ENCODE peak calls at places on chromosomes 4 and X, in nine cellular contexts. F is GM19239; W is islet precursor cell; D is SW 1271; P is CD8-positive, alpha-beta memory T cell; V is NCI-H1092 treated with DMSO at 0.1 percent for 48 hours; J is SJCRH30; R is transverse colon; S is endothelial cell of umbilical vein. T is an unnamed sample.

GRCh38 chr4:139282375-139283075 is 2.5 kb upstream of the MGARP start:
- DNase-seq in F (no peak), W (no peak), D (no peak), P (no peak), V (no peak), J (no peak), R (no peak), S (peak; percentile 64), T (no peak)

GRCh38 chr4:140450352-140450751 is 22.9 kb upstream of the CLGN start:
- DNase-seq in F (no peak), W (no peak), D (no peak), P (no peak), V (peak; percentile 15), J (no peak), R (no peak), S (no peak), T (no peak)

GRCh38 chr4:163166041-163166579 is 580 bp downstream of the NAF1 start:
- DNase-seq in F (peak; percentile 21), W (peak; percentile 85), D (no peak), P (peak; percentile 32), V (peak; percentile 54), J (peak; percentile 45), R (peak; percentile 47), S (peak; percentile 73), T (no peak)

GRCh38 chrX:97402903-97403302 is 519.2 kb downstream of the RPA4 start:
- DNase-seq in F (no peak), W (no peak), D (no peak), P (no peak), V (no peak), J (no peak), R (no peak), S (no peak), T (no peak)

GRCh38 chr4:72568959-72569718 is at the start of gene ADAMTS3:
- DNase-seq in F (no peak), W (peak; percentile 95), D (no peak), P (no peak), V (peak; percentile 6), J (peak; percentile 89), R (peak; percentile 40), S (peak; percentile 56), T (no peak)

GRCh38 chr4:125315571-125316390 is 1.0 kb downstream of the FAT4 start:
- DNase-seq in F (no peak), W (peak; percentile 82), D (no peak), P (no peak), V (peak; percentile 34), J (peak; percentile 68), R (peak; percentile 13), S (peak; percentile 62), T (no peak)

GRCh38 chrX:154457491-154458115 is 478 bp upstream of the PLXNA3 start:
- DNase-seq in F (peak; percentile 58), W (peak; percentile 69), D (no peak), P (peak; percentile 63), V (peak; percentile 26), J (peak; percentile 33), R (peak; percentile 72), S (no peak), T (no peak)

GRCh38 chr4:27000820-27001219 is 140.2 kb downstream of the STIM2 start:
- DNase-seq in F (no peak), W (no peak), D (no peak), P (no peak), V (no peak), J (no peak), R (no peak), S (no peak), T (no peak)

GRCh38 chr4:86261634-86262033 is 98.2 kb downstream of the MAPK10 start:
- DNase-seq in F (no peak), W (no peak), D (no peak), P (no peak), V (no peak), J (peak; percentile 76), R (no peak), S (no peak), T (no peak)

T was measured in GM12878.